ENCODE peak calls at places on chromosomes 11 and 22, in five cellular contexts. T is OCI-LY7; A is stimulated activated CD4-positive, alpha-beta T cell treated with anti-CD3 and anti-CD28 coated beads, Interleukin-4, amount 100 ng/mL, for 24 hours; P is anterior cingulate cortex; L is transverse colon. D is an unnamed sample.

GRCh38 chr22:23270798-23271596 is 90.7 kb downstream of the BCR start:
- DNase-seq in L (no peak), A (no peak), P (no peak), T (peak; percentile 65), D (no peak)

GRCh38 chr11:23012930-23013329 is 152.7 kb upstream of the CCDC179 start:
- DNase-seq in A (no peak), L (no peak), P (no peak), T (no peak), D (no peak)

GRCh38 chr11:3169235-3169951 is 4.3 kb upstream of the OSBPL5 start:
- DNase-seq in P (no peak), T (no peak), L (peak; percentile 24), A (peak; percentile 15), D (peak; percentile 47)

GRCh38 chr22:49747705-49748104 is 80.0 kb downstream of the BRD1 start:
- DNase-seq in P (no peak), L (no peak), T (no peak), A (no peak), D (no peak)

GRCh38 chr11:22920939-22921565 is 60.8 kb upstream of the CCDC179 start:
- DNase-seq in A (no peak), L (peak; percentile 8), T (peak; percentile 42), P (no peak), D (peak; percentile 9)

GRCh38 chr11:112163875-112164521 is at the start of gene IL18:
- DNase-seq in T (no peak), P (no peak), A (no peak), L (peak; percentile 88), D (no peak)

GRCh38 chr11:11967669-11968510 is 40.5 kb downstream of the DKK3 start:
- DNase-seq in L (no peak), T (no peak), P (no peak), A (no peak), D (no peak)

GRCh38 chr22:46136539-46137217 is 13.6 kb upstream of the PPARA start:
- DNase-seq in T (no peak), A (no peak), L (no peak), P (no peak), D (no peak)

GRCh38 chr11:120605469-120605868 is 93.9 kb downstream of the GRIK4 start:
- DNase-seq in L (no peak), A (no peak), P (no peak), T (no peak), D (no peak)

GRCh38 chr11:106409201-106409600 is 331.7 kb downstream of the AASDHPPT start:
- DNase-seq in L (no peak), T (no peak), P (no peak), A (no peak), D (no peak)

GRCh38 chr11:17930544-17931144 is 82.2 kb downstream of the SERGEF start:
- DNase-seq in A (no peak), P (no peak), T (no peak), L (no peak), D (no peak)

GRCh38 chr11:66950113-66950535 is 8.1 kb downstream of the PC start:
- DNase-seq in A (peak; percentile 35), L (peak; percentile 57), T (no peak), P (peak; percentile 19), D (no peak)

GRCh38 chr11:74932169-74932568 is 16.7 kb downstream of the XRRA1 start:
- DNase-seq in P (no peak), A (no peak), T (no peak), L (no peak), D (no peak)

GRCh38 chr11:790721-791564 is 1.1 kb upstream of the CEND1 start:
- DNase-seq in L (no peak), A (no peak), T (no peak), P (no peak), D (no peak)

GRCh38 chr22:21010426-21011113 is 4.4 kb upstream of the P2RX6 start:
- DNase-seq in L (no peak), T (no peak), P (no peak), A (no peak), D (no peak)

GRCh38 chr11:109037856-109038780 is 373.2 kb downstream of the DDX10 start:
- DNase-seq in P (no peak), T (no peak), L (no peak), A (no peak), D (no peak)

GRCh38 chr11:39784873-39785272 is 1674.6 kb downstream of the LRRC4C start:
- DNase-seq in A (no peak), P (no peak), T (no peak), L (no peak), D (no peak)

GRCh38 chr11:35781342-35782171 is 119.0 kb downstream of the TRIM44 start:
- DNase-seq in L (no peak), P (no peak), A (no peak), T (no peak), D (no peak)

GRCh38 chr22:38317237-38317994 is at the start of gene CSNK1E:
- DNase-seq in A (peak; percentile 69), P (peak; percentile 46), T (peak; percentile 79), L (peak; percentile 86), D (peak; percentile 75)

GRCh38 chr11:88420165-88420781 is 82.7 kb upstream of the CTSC start:
- DNase-seq in A (no peak), T (no peak), L (no peak), P (no peak), D (no peak)

GRCh38 chr22:39428597-39429071 is 28.2 kb upstream of the MGAT3 start:
- DNase-seq in T (no peak), P (no peak), L (no peak), A (no peak), D (no peak)

GRCh38 chr11:33868646-33869461 is 23.0 kb downstream of the LMO2 start:
- DNase-seq in L (no peak), A (no peak), T (no peak), P (no peak), D (no peak)

GRCh38 chr11:48096588-48097525 is 116.5 kb downstream of the PTPRJ start:
- DNase-seq in P (no peak), A (no peak), L (no peak), T (no peak), D (no peak)

GRCh38 chr11:88292156-88292844 is 45.2 kb downstream of the CTSC start:
- DNase-seq in P (no peak), T (no peak), A (no peak), L (peak; percentile 58), D (no peak)

GRCh38 chr11:30192620-30193019 is 38.2 kb upstream of the FSHB start:
- DNase-seq in P (no peak), L (no peak), A (no peak), T (no peak), D (no peak)

GRCh38 chr11:76604081-76604601 is 66.4 kb downstream of the LRRC32 start:
- DNase-seq in L (no peak), A (no peak), T (no peak), P (peak; percentile 48), D (no peak)

GRCh38 chr11:28666632-28667031 is 558.4 kb downstream of the METTL15 start:
- DNase-seq in T (no peak), L (no peak), P (no peak), A (no peak), D (no peak)

GRCh38 chr22:45684169-45684568 is 12.5 kb downstream of the ATXN10 start:
- DNase-seq in A (no peak), T (no peak), L (no peak), P (no peak), D (no peak)

GRCh38 chr11:135069884-135070283 is 657.8 kb upstream of the B3GAT1 start:
- DNase-seq in T (no peak), P (no peak), A (no peak), L (no peak), D (no peak)

GRCh38 chr11:65014146-65014960 is at the start of gene ARL2:
- DNase-seq in T (no peak), L (no peak), P (no peak), A (no peak), D (no peak)

GRCh38 chr11:2441171-2441570 is 3.1 kb downstream of the TRPM5 start:
- DNase-seq in P (no peak), L (peak; percentile 73), A (no peak), T (no peak), D (peak; percentile 62)

GRCh38 chr11:45576461-45577215 is 88.8 kb downstream of the CHST1 start:
- DNase-seq in L (no peak), A (no peak), T (no peak), P (no peak), D (peak; percentile 56)

GRCh38 chr11:59012942-59013256 is 73.2 kb upstream of the GLYATL1B start:
- DNase-seq in A (no peak), L (no peak), T (no peak), P (no peak), D (no peak)

GRCh38 chr11:68010058-68011041 is at the start of gene ALDH3B1:
- DNase-seq in L (peak; percentile 92), A (no peak), P (peak; percentile 76), T (peak; percentile 49), D (peak; percentile 65)

GRCh38 chr11:102850973-102851745 is 7.8 kb upstream of the MMP3 start:
- DNase-seq in L (peak; percentile 15), A (no peak), P (no peak), T (no peak), D (no peak)

GRCh38 chr11:3949132-3949531 is 93.7 kb downstream of the STIM1 start:
- DNase-seq in P (no peak), T (peak; percentile 80), L (peak; percentile 33), A (peak; percentile 28), D (no peak)

GRCh38 chr11:57584341-57584740 is 13.1 kb upstream of the SERPING1 start:
- DNase-seq in P (no peak), A (no peak), L (no peak), T (no peak), D (no peak)